ENCODE peak calls at places on chromosome 1, in nine cellular contexts. I is PC-3, Y is Calu3, L is GM10248, E is heart left ventricle, G is right atrium auricular region, V is spleen, O is AG09309, M is astrocyte of the spinal cord. D is an unnamed sample.

GRCh38 chr1:235259133-235259778 is 68.7 kb downstream of the ARID4B start:
- DNase-seq in I (no peak), Y (no peak), L (no peak), E (no peak), G (no peak), V (no peak), O (no peak), M (no peak), D (no peak)

GRCh38 chr1:7941437-7941793 is 776 bp upstream of the TNFRSF9 start:
- DNase-seq in I (no peak), Y (no peak), L (no peak), E (no peak), G (no peak), V (no peak), O (no peak), M (no peak), D (no peak)

GRCh38 chr1:27010226-27010994 is 2.2 kb downstream of the TENT5B start:
- DNase-seq in I (peak), Y (no peak), L (no peak), E (no peak), G (no peak), V (no peak), O (no peak), M (no peak), D (no peak)

GRCh38 chr1:2049225-2049516 is 1.0 kb upstream of the PRKCZ start:
- DNase-seq in I (no peak), Y (no peak), L (no peak), E (no peak), G (no peak), V (no peak), O (no peak), M (no peak), D (no peak)

GRCh38 chr1:156615946-156616345 is 3.3 kb upstream of the HAPLN2 start:
- DNase-seq in I (no peak), Y (no peak), L (no peak), E (no peak), G (no peak), V (no peak), O (no peak), M (no peak), D (no peak)

GRCh38 chr1:201916649-201917249 is 28.1 kb downstream of the SHISA4 start:
- DNase-seq in I (peak), Y (peak), L (no peak), E (peak), G (peak), V (no peak), O (peak), M (peak), D (no peak)

GRCh38 chr1:115219937-115220336 is 118.1 kb downstream of the NGF start:
- DNase-seq in I (no peak), Y (no peak), L (no peak), E (peak), G (peak), V (no peak), O (no peak), M (no peak), D (no peak)

GRCh38 chr1:155970531-155971167 is 7.7 kb downstream of the ARHGEF2 start:
- DNase-seq in I (no peak), Y (no peak), L (peak), E (peak), G (peak), V (peak), O (no peak), M (peak), D (no peak)

GRCh38 chr1:208880433-208881100 is 636.4 kb upstream of the PLXNA2 start:
- DNase-seq in I (no peak), Y (no peak), L (no peak), E (no peak), G (no peak), V (no peak), O (no peak), M (peak), D (no peak)

GRCh38 chr1:16152521-16153087 is 3.3 kb downstream of the EPHA2 start:
- DNase-seq in I (no peak), Y (no peak), L (no peak), E (peak), G (no peak), V (no peak), O (no peak), M (no peak), D (no peak)

GRCh38 chr1:214989341-214989740 is 93.2 kb upstream of the KCNK2 start:
- DNase-seq in I (peak), Y (no peak), L (no peak), E (no peak), G (no peak), V (no peak), O (no peak), M (peak), D (no peak)

GRCh38 chr1:35555601-35556477 is 1.4 kb downstream of the KIAA0319L start:
- DNase-seq in I (peak), Y (no peak), L (no peak), E (no peak), G (no peak), V (no peak), O (peak), M (no peak), D (no peak)

GRCh38 chr1:27111771-27112573 is 43.0 kb downstream of the SLC9A1 start:
- DNase-seq in I (peak), Y (peak), L (peak), E (peak), G (peak), V (peak), O (peak), M (peak), D (no peak)

GRCh38 chr1:160711528-160712311 is at the start of gene CD48:
- DNase-seq in I (no peak), Y (no peak), L (peak), E (no peak), G (no peak), V (no peak), O (no peak), M (no peak), D (no peak)

GRCh38 chr1:160720366-160720765 is 8.7 kb upstream of the CD48 start:
- DNase-seq in I (no peak), Y (no peak), L (no peak), E (no peak), G (no peak), V (no peak), O (no peak), M (no peak), D (no peak)

GRCh38 chr1:160716013-160716412 is 4.4 kb upstream of the CD48 start:
- DNase-seq in I (no peak), Y (no peak), L (no peak), E (no peak), G (no peak), V (no peak), O (no peak), M (no peak), D (no peak)

GRCh38 chr1:160722726-160723125 is 11.1 kb upstream of the CD48 start:
- DNase-seq in I (no peak), Y (no peak), L (no peak), E (no peak), G (no peak), V (no peak), O (no peak), M (no peak), D (no peak)

GRCh38 chr1:160717284-160717683 is 5.7 kb upstream of the CD48 start:
- DNase-seq in I (no peak), Y (no peak), L (no peak), E (no peak), G (no peak), V (no peak), O (no peak), M (no peak), D (no peak)
- TF ChIP-seq CTCF in I (no peak), Y (no peak), L (no peak), E (no peak), G (no peak), V (no peak), O (no peak), M (no peak), D (no peak)

DNA sequence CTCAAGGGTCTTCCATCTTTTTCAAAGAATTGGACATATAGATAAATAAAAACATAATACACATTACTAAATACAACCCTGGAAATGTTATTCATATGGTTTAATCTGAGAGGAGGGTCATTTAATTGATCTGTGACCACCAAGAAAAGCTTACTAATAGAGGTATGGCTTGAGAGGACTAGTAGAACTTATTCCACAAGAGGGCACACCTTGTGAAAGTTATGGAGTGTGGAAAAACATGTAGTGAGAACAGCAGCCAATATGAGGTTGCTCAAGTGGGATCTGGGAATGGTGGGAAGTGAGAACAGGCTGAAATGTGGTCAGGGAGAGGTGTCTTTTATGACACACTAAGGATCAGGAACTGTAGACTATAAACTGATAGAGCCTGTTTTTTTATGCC is 973.5 kb upstream of the B3GALT2 start:
- DNase-seq in I (peak), Y (no peak), L (no peak), E (no peak), G (no peak), V (no peak), O (no peak), M (no peak), D (no peak)
- TF ChIP-seq CTCF in I (peak), Y (no peak), L (no peak), E (no peak), G (no peak), V (no peak), O (no peak), M (no peak), D (no peak)

GRCh38 chr1:151361883-151362282 is 10.6 kb downstream of the SELENBP1 start:
- DNase-seq in I (no peak), Y (no peak), L (no peak), E (no peak), G (no peak), V (no peak), O (no peak), M (no peak), D (no peak)

GRCh38 chr1:151362308-151363155 is 10.0 kb downstream of the SELENBP1 start:
- DNase-seq in I (no peak), Y (no peak), L (no peak), E (no peak), G (no peak), V (peak), O (no peak), M (no peak), D (no peak)

GRCh38 chr1:151368745-151369610 is 3.5 kb downstream of the SELENBP1 start:
- DNase-seq in I (no peak), Y (no peak), L (no peak), E (no peak), G (no peak), V (peak), O (no peak), M (no peak), D (no peak)

GRCh38 chr1:151368000-151368744 is 4.3 kb downstream of the SELENBP1 start:
- DNase-seq in I (no peak), Y (no peak), L (no peak), E (peak), G (no peak), V (peak), O (no peak), M (no peak), D (no peak)

GRCh38 chr1:151364996-151365395 is 7.5 kb downstream of the SELENBP1 start:
- DNase-seq in I (no peak), Y (no peak), L (no peak), E (no peak), G (no peak), V (peak), O (no peak), M (no peak), D (no peak)
- TF ChIP-seq CTCF in I (peak), Y (peak), L (no peak), E (no peak), G (no peak), V (no peak), O (no peak), M (peak), D (no peak)

DNA sequence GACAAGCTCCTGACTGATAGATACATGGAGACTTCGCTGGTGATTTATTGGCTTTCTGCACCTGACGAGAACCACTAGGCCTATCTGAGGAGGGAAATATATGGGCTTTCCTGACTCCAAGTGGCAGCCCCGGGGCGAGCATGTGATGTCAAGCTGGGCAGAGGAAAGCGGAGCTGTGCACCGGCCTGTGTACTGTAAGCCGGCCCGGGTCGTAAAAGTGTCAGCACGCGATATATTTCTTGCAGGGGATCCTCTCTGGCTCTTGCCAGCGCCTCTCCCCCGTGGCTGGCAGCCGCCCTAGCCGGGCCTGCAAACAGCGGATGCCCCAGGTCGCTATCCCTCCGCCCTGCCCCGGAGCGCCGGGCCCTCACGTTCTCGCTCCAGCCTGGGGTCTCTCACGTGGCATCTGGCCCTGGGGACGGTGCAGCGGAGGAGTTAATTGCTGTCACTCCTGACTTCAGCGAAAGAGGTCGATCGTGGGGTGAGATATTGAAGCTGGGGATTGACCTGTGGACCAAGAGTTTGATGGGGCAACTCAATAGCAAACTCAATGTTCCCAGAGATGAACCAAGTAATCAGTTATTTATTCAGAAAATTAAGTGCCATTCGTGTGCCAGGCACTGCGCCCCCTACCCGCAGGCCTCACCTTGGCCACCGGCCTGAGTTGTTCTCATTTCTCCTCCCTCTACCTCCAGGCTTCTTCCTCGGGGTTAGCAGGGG is 41.0 kb upstream of the HAO2 start:
- DNase-seq in I (no peak), Y (peak), L (no peak), E (no peak), G (no peak), V (peak), O (peak), M (peak), D (peak)
- TF ChIP-seq CTCF in I (peak), Y (peak), L (peak), E (no peak), G (peak), V (no peak), O (peak), M (peak), D (peak)

GRCh38 chr1:229229721-229230135 is 41.2 kb upstream of the RAB4A start:
- DNase-seq in I (no peak), Y (peak), L (no peak), E (peak), G (peak), V (no peak), O (no peak), M (no peak), D (peak)
- TF ChIP-seq CTCF in I (no peak), Y (no peak), L (no peak), E (no peak), G (no peak), V (no peak), O (no peak), M (no peak), D (no peak)

DNA sequence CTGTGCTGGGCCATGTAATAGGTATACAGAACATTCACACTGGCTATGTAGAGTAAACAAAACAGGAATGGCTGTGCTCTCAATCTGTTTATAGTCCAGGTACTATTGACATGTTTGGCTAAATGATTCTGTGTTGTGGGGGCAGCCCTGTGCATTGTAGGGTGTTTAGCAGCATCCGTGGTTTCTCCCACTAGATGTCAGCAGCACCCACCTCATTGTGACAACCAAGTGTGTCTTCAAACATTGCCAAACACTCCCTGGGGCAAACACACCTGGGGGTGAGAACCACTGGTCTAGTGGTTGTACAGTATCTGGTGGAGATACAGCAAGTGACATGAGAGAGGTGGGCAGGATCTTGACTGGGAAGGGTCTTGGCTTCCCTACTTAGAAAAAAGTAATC is 80.4 kb upstream of the SPATA6 start:
- DNase-seq in I (peak), Y (peak), L (no peak), E (no peak), G (no peak), V (no peak), O (no peak), M (no peak), D (no peak)
- TF ChIP-seq CTCF in I (peak), Y (no peak), L (peak), E (peak), G (peak), V (no peak), O (no peak), M (peak), D (peak)

GRCh38 chr1:52552505-52553371 is at the start of gene TUT4:
- DNase-seq in I (peak), Y (peak), L (peak), E (peak), G (no peak), V (peak), O (no peak), M (peak), D (peak)

GRCh38 chr1:52554267-52554640 is 1.4 kb upstream of the TUT4 start:
- DNase-seq in I (no peak), Y (no peak), L (no peak), E (no peak), G (no peak), V (no peak), O (no peak), M (no peak), D (no peak)

GRCh38 chr1:52552236-52552504 is 722 bp downstream of the TUT4 start:
- DNase-seq in I (peak), Y (peak), L (peak), E (peak), G (no peak), V (peak), O (peak), M (no peak), D (no peak)

GRCh38 chr1:52554756-52555155 is 1.9 kb upstream of the TUT4 start:
- DNase-seq in I (no peak), Y (no peak), L (no peak), E (no peak), G (no peak), V (no peak), O (no peak), M (peak), D (no peak)

DNA sequence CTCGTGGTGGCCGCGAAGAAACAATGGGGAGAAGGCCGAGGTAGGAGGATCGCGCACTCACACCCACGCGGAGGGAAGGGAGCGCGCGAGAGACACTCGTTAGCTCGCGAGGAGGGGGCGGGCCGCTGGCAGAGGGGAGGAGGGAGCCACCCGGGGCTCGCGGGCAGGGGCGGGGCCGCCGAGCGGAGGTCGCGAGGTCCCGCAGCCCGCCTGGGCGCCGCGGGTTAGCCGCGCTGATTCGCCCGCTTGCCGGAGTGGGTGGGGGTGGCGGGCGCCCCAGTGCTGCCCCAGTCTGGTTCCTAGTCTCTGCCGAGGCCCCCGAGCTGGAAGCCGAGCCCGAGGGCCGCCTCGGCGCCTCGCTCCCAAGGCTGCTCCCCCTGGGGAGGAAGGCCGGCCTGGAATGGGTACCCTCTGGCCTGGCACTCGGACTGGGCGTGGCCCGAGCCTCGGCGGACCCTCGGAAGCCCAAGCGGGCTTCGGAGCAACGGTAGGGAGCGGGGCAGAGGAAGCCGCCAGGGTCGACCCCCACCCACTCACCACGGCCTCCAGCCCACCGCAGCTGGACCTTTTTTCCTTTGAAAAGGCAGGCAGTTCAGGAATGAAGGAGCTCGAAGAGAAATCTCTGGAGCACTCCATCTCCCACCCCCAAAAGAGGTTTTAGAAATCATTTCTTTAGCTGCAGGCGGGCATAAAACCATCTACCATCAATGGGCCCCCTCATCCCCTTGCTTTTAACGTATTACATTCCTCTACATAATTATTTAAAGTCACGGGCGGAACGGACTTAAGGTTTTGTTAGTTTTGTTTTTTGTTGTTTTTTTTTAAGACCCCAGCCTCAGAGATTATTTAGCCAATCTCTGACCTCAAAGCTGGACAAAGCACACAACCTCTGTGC is 727 bp upstream of the TUT4 start:
- DNase-seq in I (peak), Y (peak), L (peak), E (peak), G (peak), V (peak), O (peak), M (peak), D (peak)
- TF ChIP-seq CTCF in I (no peak), Y (no peak), L (no peak), E (no peak), G (no peak), V (no peak), O (no peak), M (no peak), D (no peak)

D was measured in type B pancreatic cell.